ENCODE peak calls at places on chromosomes 4 and X, in nine cellular contexts. A is RWPE1, F is GM12865, S is neural crest cell, O is heart right ventricle, Z is endodermal cell, R is activated B cell treated with CpG ODN at 0.5 μM for 24 hours, T is GM12864, Q is lower leg skin. L is an unnamed sample.

GRCh38 chr4:87066403-87067119 is 131.8 kb downstream of the AFF1 start:
- DNase-seq in O (no peak), Q (no peak), Z (no peak), R (no peak), T (no peak), F (no peak), S (no peak), A (no peak), L (no peak)

GRCh38 chrX:37434362-37434761 is 85.2 kb downstream of the PRRG1 start:
- DNase-seq in R (no peak), T (no peak), Q (no peak), S (no peak), Z (no peak), F (no peak), A (no peak), O (no peak), L (no peak)

GRCh38 chr4:113088050-113088449 is 38.6 kb downstream of the ANK2 start:
- DNase-seq in R (no peak), Z (no peak), O (no peak), A (no peak), Q (no peak), F (no peak), S (no peak), T (no peak), L (no peak)

GRCh38 chr4:25154594-25155265 is 5.5 kb downstream of the SEPSECS start:
- DNase-seq in F (no peak), S (no peak), A (no peak), T (no peak), R (no peak), Z (no peak), O (no peak), Q (no peak), L (no peak)

GRCh38 chr4:40570348-40571077 is 59.2 kb downstream of the RBM47 start:
- DNase-seq in R (no peak), Q (no peak), O (no peak), F (no peak), T (no peak), Z (no peak), S (no peak), A (no peak), L (no peak)

GRCh38 chrX:103175944-103176753 is 38.8 kb upstream of the BEX4 start:
- DNase-seq in Q (peak; percentile 31), S (peak; percentile 63), R (no peak), O (peak; percentile 5), A (peak; percentile 28), Z (peak; percentile 89), F (peak; percentile 41), T (peak; percentile 5), L (peak; percentile 23)

GRCh38 chrX:70592091-70592490 is 147.5 kb downstream of the DLG3 start:
- DNase-seq in Z (no peak), Q (no peak), A (peak; percentile 51), R (no peak), T (no peak), F (no peak), O (no peak), S (no peak), L (no peak)

GRCh38 chr4:52825311-52826090 is 36.6 kb upstream of the RASL11B start:
- DNase-seq in T (no peak), Q (no peak), F (no peak), R (no peak), Z (no peak), S (no peak), A (no peak), O (no peak), L (no peak)

GRCh38 chr4:76856183-76856969 is 41.6 kb downstream of the SOWAHB start:
- DNase-seq in Q (no peak), Z (no peak), F (no peak), O (no peak), R (no peak), T (no peak), A (no peak), S (peak; percentile 29), L (no peak)

GRCh38 chr4:175441256-175441655 is 370.8 kb downstream of the GPM6A start:
- DNase-seq in F (no peak), A (no peak), R (no peak), Z (no peak), O (no peak), T (no peak), Q (no peak), S (no peak), L (no peak)

GRCh38 chr4:113881256-113881655 is 98.2 kb downstream of the ARSJ start:
- DNase-seq in Q (no peak), Z (no peak), R (no peak), F (no peak), S (no peak), T (no peak), O (no peak), A (no peak), L (no peak)

GRCh38 chrX:102765794-102766193 is 45.3 kb downstream of the GPRASP3 start:
- DNase-seq in Z (no peak), T (no peak), S (no peak), Q (peak; percentile 19), O (no peak), R (no peak), A (no peak), F (no peak), L (no peak)

GRCh38 chr4:40066651-40067050 is 10.0 kb downstream of the N4BP2 start:
- DNase-seq in R (no peak), O (no peak), Z (no peak), S (no peak), Q (no peak), A (no peak), T (no peak), F (peak; percentile 33), L (no peak)

GRCh38 chrX:150365953-150366911 is 3.1 kb downstream of the MAMLD1 start:
- DNase-seq in R (no peak), Q (peak; percentile 38), F (no peak), T (no peak), O (peak; percentile 53), A (no peak), Z (peak; percentile 71), S (peak; percentile 33), L (no peak)

GRCh38 chrX:136192839-136193414 is 45.6 kb downstream of the FHL1 start:
- DNase-seq in O (no peak), Q (no peak), R (no peak), F (no peak), Z (no peak), A (no peak), T (no peak), S (no peak), L (no peak)

GRCh38 chr4:146545102-146545501 is 23.4 kb upstream of the SLC10A7 start:
- DNase-seq in Q (no peak), F (peak; percentile 64), T (no peak), A (no peak), O (no peak), S (no peak), Z (peak; percentile 75), R (no peak), L (no peak)
- TF ChIP-seq CTCF in Q (no peak), F (peak; percentile 46), T (peak; percentile 60), A (no peak), O (no peak), S (peak; percentile 43), Z (peak; percentile 74), R (no peak), L (no peak)

DNA sequence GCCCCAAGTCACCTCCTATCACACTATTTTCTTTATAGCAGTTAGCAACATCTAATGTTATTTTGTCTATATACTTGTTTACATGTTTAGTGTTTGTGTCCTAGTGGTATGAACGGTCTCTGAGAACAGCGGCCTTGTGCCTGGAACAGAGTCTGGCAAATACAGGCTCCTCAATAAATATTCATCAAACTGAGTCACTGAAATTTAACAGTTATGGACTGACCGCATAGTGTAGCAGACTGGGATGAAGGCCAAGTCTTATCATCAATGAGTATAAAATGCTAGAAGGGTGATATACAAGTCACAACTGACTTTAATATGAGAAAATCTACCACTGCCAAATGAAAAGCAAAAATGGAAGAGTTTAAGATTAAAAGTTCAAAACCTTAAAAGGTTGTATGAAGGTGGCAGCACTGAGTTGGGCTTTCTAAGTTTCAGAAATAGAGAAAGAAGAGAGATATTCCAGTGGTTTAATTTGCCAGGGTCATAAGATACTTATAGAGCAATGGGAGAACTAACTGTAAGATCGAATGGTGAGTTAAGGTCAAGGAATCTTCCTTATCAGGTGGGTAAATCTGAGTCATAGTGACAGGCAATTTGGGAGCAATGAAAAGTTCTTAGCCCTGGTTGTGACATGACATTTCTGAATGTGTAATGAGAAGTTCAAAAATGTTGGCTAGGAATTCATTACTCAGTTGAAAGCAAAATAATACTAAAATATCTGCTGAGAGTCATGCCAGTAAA is 34.9 kb downstream of the ELOVL6 start:
- DNase-seq in S (no peak), Q (no peak), O (no peak), F (no peak), A (peak; percentile 59), R (no peak), Z (no peak), T (no peak), L (no peak)
- TF ChIP-seq CTCF in S (no peak), Q (no peak), O (no peak), F (no peak), A (no peak), R (no peak), Z (no peak), T (no peak), L (no peak)

GRCh38 chrX:106692425-106693075 is 34.0 kb upstream of the RNF128 start:
- DNase-seq in A (no peak), Q (no peak), O (no peak), S (no peak), T (no peak), R (no peak), Z (no peak), F (no peak), L (no peak)

GRCh38 chrX:106698693-106699092 is 27.8 kb upstream of the RNF128 start:
- DNase-seq in Z (no peak), O (no peak), Q (no peak), F (no peak), A (peak; percentile 1), S (no peak), T (no peak), R (no peak), L (no peak)

DNA sequence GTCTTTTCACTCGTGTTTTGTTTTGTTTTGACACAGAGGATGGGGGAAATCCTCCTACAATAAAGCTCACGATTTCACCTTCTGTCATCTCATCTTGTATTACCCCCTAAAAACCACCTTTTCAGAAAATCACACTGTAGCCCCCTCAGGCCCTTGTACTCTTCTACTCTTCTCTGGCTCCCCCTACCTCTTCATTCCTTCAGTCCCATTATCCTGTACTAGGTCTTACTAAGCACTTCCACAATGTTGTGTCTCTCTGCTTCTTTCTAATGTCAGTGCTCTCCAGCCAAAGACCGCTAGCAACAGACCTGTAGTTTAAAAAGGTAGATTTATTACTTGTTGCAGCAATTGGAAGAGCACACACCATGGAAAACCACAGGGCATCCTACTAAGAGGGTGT is 30.0 kb upstream of the RNF128 start:
- DNase-seq in Q (no peak), A (no peak), R (no peak), S (no peak), O (no peak), F (no peak), Z (no peak), T (no peak), L (no peak)
- TF ChIP-seq CTCF in Q (no peak), A (no peak), R (no peak), S (no peak), O (no peak), F (no peak), Z (peak; percentile 41), T (no peak), L (no peak)

GRCh38 chrX:50677789-50678188 is 136.2 kb downstream of the SHROOM4 start:
- DNase-seq in A (no peak), Z (no peak), F (no peak), T (no peak), O (no peak), R (no peak), S (no peak), Q (no peak), L (no peak)

GRCh38 chrX:50684871-50685270 is 129.1 kb downstream of the SHROOM4 start:
- DNase-seq in F (no peak), T (no peak), O (no peak), A (no peak), S (no peak), Z (no peak), R (no peak), Q (no peak), L (no peak)

GRCh38 chrX:50680990-50681389 is 133.0 kb downstream of the SHROOM4 start:
- DNase-seq in Q (no peak), A (no peak), F (peak; percentile 0), R (no peak), Z (peak; percentile 75), S (no peak), T (no peak), O (no peak), L (no peak)
- TF ChIP-seq CTCF in Q (no peak), A (no peak), F (no peak), R (no peak), Z (peak; percentile 78), S (peak; percentile 54), T (peak; percentile 15), O (peak; percentile 47), L (no peak)